ENCODE peak calls at places on chromosomes 16 and 17, in six cellular contexts. M is HEK293T, F is IMR-90, E is K562, G is GM12878, D is HepG2. H is an unnamed sample.

GRCh38 chr16:31421587-31421986 is 6.6 kb downstream of the COX6A2 start:
- DNase-seq in M (no peak), F (no peak), E (no peak), G (peak), D (no peak), H (no peak)

GRCh38 chr17:67487506-67487905 is 110.4 kb downstream of the PITPNC1 start:
- DNase-seq in M (no peak), F (peak), E (no peak), G (no peak), D (no peak), H (no peak)

GRCh38 chr17:40607641-40608040 is 40.0 kb downstream of the SMARCE1 start:
- DNase-seq in M (no peak), F (no peak), E (no peak), G (no peak), D (no peak), H (no peak)

GRCh38 chr17:57110579-57111367 is 25.7 kb downstream of the AKAP1 start:
- DNase-seq in M (no peak), F (peak), E (no peak), G (no peak), D (no peak), H (no peak)

GRCh38 chr16:84068041-84068440 is 25.4 kb upstream of the SLC38A8 start:
- DNase-seq in M (no peak), F (no peak), E (no peak), G (no peak), D (no peak), H (no peak)

GRCh38 chr16:83771306-83771942 is 36.4 kb upstream of the HSBP1 start:
- DNase-seq in M (no peak), F (no peak), E (no peak), G (no peak), D (no peak), H (no peak)

GRCh38 chr17:62848334-62848733 is 40.2 kb upstream of the MARCHF10 start:
- DNase-seq in M (no peak), F (no peak), E (no peak), G (no peak), D (no peak), H (no peak)

GRCh38 chr16:23398987-23399805 is 53.8 kb downstream of the COG7 start:
- DNase-seq in M (no peak), F (no peak), E (no peak), G (no peak), D (no peak), H (no peak)

GRCh38 chr17:266219-266618 is 84.8 kb upstream of the DOC2B start:
- DNase-seq in M (no peak), F (no peak), E (no peak), G (no peak), D (no peak), H (no peak)

GRCh38 chr17:77501751-77502625 is 361.2 kb downstream of the SEC14L1 start:
- DNase-seq in M (no peak), F (no peak), E (no peak), G (no peak), D (no peak), H (no peak)

GRCh38 chr17:31834448-31834847 is 24.6 kb downstream of the COPRS start:
- DNase-seq in M (no peak), F (no peak), E (no peak), G (peak), D (no peak), H (no peak)

GRCh38 chr17:67994827-67995567 is 1.3 kb downstream of the C17orf58 start:
- DNase-seq in M (no peak), F (peak), E (no peak), G (no peak), D (no peak), H (peak)

GRCh38 chr16:56675685-56676210 is 6.1 kb downstream of the MT1H start:
- DNase-seq in M (no peak), F (no peak), E (no peak), G (no peak), D (no peak), H (no peak)

GRCh38 chr16:77059441-77059840 is 131.5 kb upstream of the MON1B start:
- DNase-seq in M (no peak), F (no peak), E (no peak), G (no peak), D (no peak), H (no peak)

GRCh38 chr16:27230562-27230991 is 27.3 kb downstream of the KDM8 start:
- DNase-seq in M (no peak), F (no peak), E (no peak), G (no peak), D (no peak), H (no peak)

GRCh38 chr17:78414178-78415162 is 36.0 kb downstream of the PGS1 start:
- DNase-seq in M (no peak), F (no peak), E (no peak), G (no peak), D (no peak), H (no peak)

GRCh38 chr16:28042856-28043255 is 20.7 kb downstream of the GSG1L start:
- DNase-seq in M (no peak), F (peak), E (no peak), G (no peak), D (no peak), H (no peak)

GRCh38 chr17:57987582-57988300 is at the start of gene VEZF1:
- DNase-seq in M (peak), F (peak), E (peak), G (no peak), D (peak), H (peak)

GRCh38 chr17:36566081-36566480 is 21.4 kb downstream of the GGNBP2 start:
- DNase-seq in M (no peak), F (no peak), E (no peak), G (no peak), D (no peak), H (no peak)

GRCh38 chr16:48565752-48566151 is 44.2 kb downstream of the N4BP1 start:
- DNase-seq in M (no peak), F (no peak), E (no peak), G (no peak), D (no peak), H (no peak)
- TF ChIP-seq BHLHE40 in M (no peak), F (no peak), E (no peak), G (no peak), D (no peak), H (no peak)

DNA sequence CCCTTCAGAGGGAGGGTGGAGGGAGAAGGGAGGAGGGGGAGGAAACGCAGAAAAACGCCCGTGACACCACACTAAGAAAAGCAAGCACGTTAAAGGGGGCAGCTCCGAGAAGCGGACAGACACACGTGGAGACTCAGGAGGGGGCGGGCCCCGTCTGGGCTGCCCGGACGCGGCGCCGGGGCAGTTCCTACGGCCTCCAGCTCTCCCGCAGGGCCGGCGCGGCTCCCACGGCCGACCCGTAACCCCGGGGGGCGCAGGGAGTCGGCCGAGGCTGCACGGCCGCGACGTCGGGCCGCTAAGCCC is 362 bp downstream of the KLHDC4 start:
- DNase-seq in M (peak), F (peak), E (peak), G (no peak), D (no peak), H (no peak)
- TF ChIP-seq BHLHE40 in M (no peak), F (no peak), E (no peak), G (no peak), D (peak), H (no peak)

DNA sequence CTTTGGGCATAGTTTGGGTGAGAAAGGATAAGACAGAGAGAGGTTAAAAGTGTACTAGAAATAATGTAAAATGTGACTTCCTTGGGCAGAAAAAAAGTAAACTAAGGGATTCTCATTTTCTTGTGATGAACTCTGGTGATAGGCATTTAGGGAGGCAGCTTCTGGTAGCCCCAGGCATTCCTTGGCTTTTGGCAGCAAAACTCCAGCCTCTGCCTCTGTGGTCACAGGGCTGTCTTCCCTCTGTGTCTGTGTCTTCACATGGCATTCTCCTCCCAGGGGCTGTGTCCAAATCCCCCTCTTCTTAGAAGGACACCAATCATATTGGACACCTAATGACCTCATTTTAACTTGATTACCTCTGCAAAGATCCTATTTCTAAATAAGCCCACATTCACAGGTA is 54.7 kb downstream of the HS3ST3B1 start:
- DNase-seq in M (no peak), F (no peak), E (no peak), G (no peak), D (no peak), H (no peak)
- TF ChIP-seq BHLHE40 in M (no peak), F (no peak), E (no peak), G (no peak), D (no peak), H (no peak)

GRCh38 chr16:2323701-2324100 is 16.8 kb downstream of the ABCA3 start:
- DNase-seq in M (no peak), F (no peak), E (no peak), G (no peak), D (no peak), H (no peak)
- TF ChIP-seq BHLHE40 in M (no peak), F (no peak), E (no peak), G (no peak), D (no peak), H (no peak)

DNA sequence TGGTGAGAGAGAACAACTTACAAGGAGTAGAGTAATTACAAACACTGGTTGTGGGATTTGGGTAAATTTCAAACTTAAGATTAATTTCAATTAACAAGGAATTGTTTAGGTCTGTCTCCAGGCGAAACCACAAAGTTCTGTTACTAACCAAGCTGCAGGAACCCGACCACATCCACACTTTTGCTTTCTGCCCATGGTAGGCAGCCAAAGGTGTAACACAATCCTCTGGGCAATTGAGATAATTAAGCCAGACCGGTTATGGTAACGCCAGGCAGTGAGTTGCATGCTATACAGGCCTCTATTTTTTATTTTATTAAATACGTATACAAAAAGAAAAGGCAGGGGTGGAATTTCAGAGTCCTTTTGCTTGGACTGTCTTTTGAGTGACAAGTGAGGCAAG is 12.0 kb downstream of the KCNJ2 start:
- DNase-seq in M (no peak), F (no peak), E (no peak), G (no peak), D (no peak), H (no peak)
- TF ChIP-seq BHLHE40 in M (no peak), F (no peak), E (no peak), G (no peak), D (no peak), H (no peak)

GRCh38 chr16:65180986-65181710 is 59.3 kb upstream of the CDH11 start:
- DNase-seq in M (no peak), F (no peak), E (no peak), G (no peak), D (no peak), H (no peak)
- TF ChIP-seq BHLHE40 in M (no peak), F (no peak), E (no peak), G (no peak), D (no peak), H (no peak)